ENCODE peak calls at places on chromosomes 7 and 10, in nine cellular contexts. One of them, this sample, is unnamed.
A peak's percentile ranks its signal among the peaks of the same experiment; 100 is the strongest.

GRCh38 chr7:156780724-156781455 is 112.1 kb downstream of the LMBR1 start:
- DNase-seq in astrocyte of the spinal cord: no peak
- DNase-seq in H9: no peak
- DNase-seq in left ventricle myocardium inferior: no peak
- DNase-seq in tibial nerve: no peak
- DNase-seq in chondrocyte: no peak
- DNase-seq in HL-60: peak; percentile 46
- DNase-seq in GM13977: peak; percentile 55
- DNase-seq in cardiac fibroblast: no peak
- DNase-seq in this sample: no peak

GRCh38 chr7:24595671-24596418 is 22.6 kb downstream of the PALS2 start:
- DNase-seq in cardiac fibroblast: no peak
- DNase-seq in chondrocyte: no peak
- DNase-seq in tibial nerve: no peak
- DNase-seq in GM13977: no peak
- DNase-seq in HL-60: no peak
- DNase-seq in H9: no peak
- DNase-seq in astrocyte of the spinal cord: no peak
- DNase-seq in left ventricle myocardium inferior: no peak
- DNase-seq in this sample: no peak

GRCh38 chr10:24209421-24209770 is 458 bp downstream of the KIAA1217 start:
- DNase-seq in left ventricle myocardium inferior: no peak
- DNase-seq in astrocyte of the spinal cord: no peak
- DNase-seq in HL-60: no peak
- DNase-seq in tibial nerve: no peak
- DNase-seq in cardiac fibroblast: peak; percentile 28
- DNase-seq in H9: no peak
- DNase-seq in chondrocyte: no peak
- DNase-seq in GM13977: peak; percentile 54
- DNase-seq in this sample: no peak

GRCh38 chr7:159048656-159049055 is 96.0 kb downstream of the VIPR2 start:
- DNase-seq in H9: no peak
- DNase-seq in chondrocyte: no peak
- DNase-seq in left ventricle myocardium inferior: no peak
- DNase-seq in cardiac fibroblast: no peak
- DNase-seq in GM13977: no peak
- DNase-seq in tibial nerve: no peak
- DNase-seq in HL-60: no peak
- DNase-seq in astrocyte of the spinal cord: no peak
- DNase-seq in this sample: no peak

GRCh38 chr7:134724606-134725005 is 54.8 kb upstream of the CALD1 start:
- DNase-seq in cardiac fibroblast: peak; percentile 73
- DNase-seq in astrocyte of the spinal cord: peak; percentile 41
- DNase-seq in chondrocyte: no peak
- DNase-seq in GM13977: peak; percentile 27
- DNase-seq in tibial nerve: no peak
- DNase-seq in left ventricle myocardium inferior: no peak
- DNase-seq in H9: peak; percentile 66
- DNase-seq in HL-60: peak; percentile 24
- DNase-seq in this sample: no peak

GRCh38 chr7:133941496-133941895 is 185.6 kb upstream of the LRGUK start:
- DNase-seq in GM13977: no peak
- DNase-seq in H9: no peak
- DNase-seq in cardiac fibroblast: peak; percentile 9
- DNase-seq in chondrocyte: no peak
- DNase-seq in left ventricle myocardium inferior: no peak
- DNase-seq in HL-60: no peak
- DNase-seq in astrocyte of the spinal cord: peak; percentile 32
- DNase-seq in tibial nerve: no peak
- DNase-seq in this sample: no peak

GRCh38 chr7:1535695-1536094 is 5.2 kb downstream of the MAFK start:
- DNase-seq in chondrocyte: no peak
- DNase-seq in HL-60: no peak
- DNase-seq in GM13977: no peak
- DNase-seq in tibial nerve: no peak
- DNase-seq in cardiac fibroblast: no peak
- DNase-seq in H9: no peak
- DNase-seq in astrocyte of the spinal cord: peak; percentile 54
- DNase-seq in left ventricle myocardium inferior: no peak
- DNase-seq in this sample: no peak

GRCh38 chr10:97023401-97024180 is 162.2 kb downstream of the SLIT1 start:
- DNase-seq in chondrocyte: peak; percentile 48
- DNase-seq in H9: no peak
- DNase-seq in HL-60: no peak
- DNase-seq in left ventricle myocardium inferior: no peak
- DNase-seq in cardiac fibroblast: peak; percentile 34
- DNase-seq in GM13977: no peak
- DNase-seq in tibial nerve: no peak
- DNase-seq in astrocyte of the spinal cord: no peak
- DNase-seq in this sample: no peak

GRCh38 chr7:73397936-73398335 is 35.6 kb upstream of the FZD9 start:
- DNase-seq in HL-60: no peak
- DNase-seq in astrocyte of the spinal cord: no peak
- DNase-seq in tibial nerve: no peak
- DNase-seq in GM13977: no peak
- DNase-seq in cardiac fibroblast: no peak
- DNase-seq in left ventricle myocardium inferior: no peak
- DNase-seq in chondrocyte: no peak
- DNase-seq in H9: no peak
- DNase-seq in this sample: no peak

GRCh38 chr10:75765705-75766104 is 334.3 kb downstream of the LRMDA start:
- DNase-seq in HL-60: no peak
- DNase-seq in cardiac fibroblast: no peak
- DNase-seq in left ventricle myocardium inferior: no peak
- DNase-seq in tibial nerve: no peak
- DNase-seq in H9: no peak
- DNase-seq in GM13977: no peak
- DNase-seq in chondrocyte: no peak
- DNase-seq in astrocyte of the spinal cord: no peak
- DNase-seq in this sample: no peak
- TF ChIP-seq CTCF in HL-60: no peak
- TF ChIP-seq CTCF in cardiac fibroblast: no peak
- TF ChIP-seq CTCF in left ventricle myocardium inferior: no peak
- TF ChIP-seq CTCF in tibial nerve: no peak
- TF ChIP-seq CTCF in H9: no peak
- TF ChIP-seq CTCF in GM13977: no peak
- TF ChIP-seq CTCF in chondrocyte: no peak
- TF ChIP-seq CTCF in astrocyte of the spinal cord: no peak
- TF ChIP-seq CTCF in this sample: no peak

DNA sequence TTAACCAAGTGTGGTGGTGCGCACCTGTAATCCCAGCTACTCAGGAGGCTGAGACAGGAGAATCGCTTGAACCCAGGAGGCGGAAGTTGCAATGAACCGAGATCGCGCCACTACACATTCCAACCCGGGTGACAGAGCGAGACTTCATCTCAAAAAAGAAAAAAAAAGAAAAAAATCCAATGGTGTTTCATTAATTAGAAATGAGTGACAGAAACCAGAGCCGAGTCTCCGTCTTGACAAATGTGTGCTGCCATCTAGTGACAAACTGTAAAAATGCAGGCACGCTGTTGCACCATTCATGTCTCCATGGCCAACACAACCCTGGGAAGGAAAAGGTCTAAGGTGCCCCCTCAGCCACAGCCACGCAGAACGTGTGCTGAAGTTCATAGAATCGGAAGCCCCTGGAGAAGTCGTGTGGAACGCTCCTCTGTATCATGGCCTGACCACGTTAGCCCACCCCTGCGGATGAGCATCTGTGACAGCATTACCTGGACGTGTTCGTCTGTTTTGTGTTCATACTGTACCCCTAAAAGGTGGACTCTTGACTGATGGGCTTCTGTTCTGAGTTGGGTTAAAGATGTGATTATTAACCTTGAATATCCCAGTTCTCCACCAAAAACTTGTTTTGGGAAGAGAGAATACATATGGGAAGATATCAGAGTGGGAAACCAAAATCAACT is 94.9 kb downstream of the LYZL2 start:
- DNase-seq in astrocyte of the spinal cord: peak; percentile 61
- DNase-seq in tibial nerve: peak; percentile 97
- DNase-seq in HL-60: peak; percentile 77
- DNase-seq in chondrocyte: no peak
- DNase-seq in cardiac fibroblast: peak; percentile 90
- DNase-seq in GM13977: peak; percentile 54
- DNase-seq in H9: peak; percentile 66
- DNase-seq in left ventricle myocardium inferior: peak; percentile 26
- DNase-seq in this sample: no peak
- TF ChIP-seq CTCF in astrocyte of the spinal cord: peak; percentile 80
- TF ChIP-seq CTCF in tibial nerve: peak; percentile 84
- TF ChIP-seq CTCF in HL-60: peak; percentile 47
- TF ChIP-seq CTCF in chondrocyte: peak; percentile 91
- TF ChIP-seq CTCF in cardiac fibroblast: peak; percentile 81
- TF ChIP-seq CTCF in GM13977: peak; percentile 87
- TF ChIP-seq CTCF in H9: peak; percentile 89
- TF ChIP-seq CTCF in left ventricle myocardium inferior: peak; percentile 92
- TF ChIP-seq CTCF in this sample: peak; percentile 89

DNA sequence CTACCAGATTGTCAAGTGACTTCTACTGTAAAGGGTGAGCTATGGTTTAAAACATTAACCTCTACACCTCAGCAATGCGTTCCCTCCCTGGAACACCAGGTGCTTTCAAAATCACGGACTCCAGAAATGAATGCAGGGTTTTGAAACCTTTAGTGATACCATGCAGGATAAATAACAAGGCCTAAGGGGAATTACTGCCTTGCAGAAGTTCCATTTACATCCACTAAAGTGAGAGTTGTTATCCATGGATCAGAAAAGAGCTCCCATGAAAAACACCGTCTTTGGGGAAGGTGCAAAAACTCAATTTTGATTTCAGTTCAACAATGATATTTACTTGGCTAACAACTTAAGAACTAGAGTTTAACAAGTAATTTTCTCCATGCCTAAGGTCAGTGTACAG is 4.0 kb downstream of the FZD8 start:
- DNase-seq in GM13977: no peak
- DNase-seq in astrocyte of the spinal cord: no peak
- DNase-seq in HL-60: no peak
- DNase-seq in chondrocyte: no peak
- DNase-seq in H9: no peak
- DNase-seq in tibial nerve: no peak
- DNase-seq in cardiac fibroblast: no peak
- DNase-seq in left ventricle myocardium inferior: no peak
- DNase-seq in this sample: no peak
- TF ChIP-seq CTCF in GM13977: no peak
- TF ChIP-seq CTCF in astrocyte of the spinal cord: no peak
- TF ChIP-seq CTCF in HL-60: no peak
- TF ChIP-seq CTCF in chondrocyte: no peak
- TF ChIP-seq CTCF in H9: no peak
- TF ChIP-seq CTCF in tibial nerve: no peak
- TF ChIP-seq CTCF in cardiac fibroblast: no peak
- TF ChIP-seq CTCF in left ventricle myocardium inferior: no peak
- TF ChIP-seq CTCF in this sample: no peak

DNA sequence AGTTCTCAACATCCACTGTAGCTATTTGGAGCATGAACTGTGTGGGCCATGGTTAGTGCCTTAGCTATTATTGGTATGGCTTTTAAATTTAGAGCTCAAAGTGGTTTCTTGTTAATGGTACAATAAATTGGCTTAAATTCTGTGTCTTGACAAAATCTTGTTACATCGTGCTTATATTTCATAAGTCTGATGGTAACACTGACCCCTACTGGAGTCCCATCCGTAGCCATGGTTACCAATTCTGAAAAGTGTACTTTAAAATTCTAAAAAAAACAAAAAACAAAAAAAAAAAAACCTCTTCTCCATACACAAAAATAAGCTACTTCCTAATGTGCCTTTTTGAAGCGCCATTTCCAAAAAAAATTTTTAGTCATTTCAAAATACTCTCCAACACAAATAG is 6.4 kb upstream of the RPP30 start:
- DNase-seq in HL-60: no peak
- DNase-seq in cardiac fibroblast: peak; percentile 65
- DNase-seq in astrocyte of the spinal cord: peak; percentile 35
- DNase-seq in chondrocyte: no peak
- DNase-seq in left ventricle myocardium inferior: no peak
- DNase-seq in GM13977: no peak
- DNase-seq in tibial nerve: no peak
- DNase-seq in H9: no peak
- DNase-seq in this sample: no peak
- TF ChIP-seq CTCF in HL-60: no peak
- TF ChIP-seq CTCF in cardiac fibroblast: peak; percentile 33
- TF ChIP-seq CTCF in astrocyte of the spinal cord: peak; percentile 46
- TF ChIP-seq CTCF in chondrocyte: peak; percentile 76
- TF ChIP-seq CTCF in left ventricle myocardium inferior: peak; percentile 16
- TF ChIP-seq CTCF in GM13977: peak; percentile 41
- TF ChIP-seq CTCF in tibial nerve: peak; percentile 16
- TF ChIP-seq CTCF in H9: peak; percentile 42
- TF ChIP-seq CTCF in this sample: peak; percentile 28

GRCh38 chr7:87148332-87148955 is 3.8 kb upstream of the DMTF1 start:
- DNase-seq in astrocyte of the spinal cord: peak; percentile 36
- DNase-seq in tibial nerve: no peak
- DNase-seq in left ventricle myocardium inferior: no peak
- DNase-seq in H9: no peak
- DNase-seq in cardiac fibroblast: peak; percentile 74
- DNase-seq in chondrocyte: no peak
- DNase-seq in GM13977: peak; percentile 50
- DNase-seq in HL-60: no peak
- DNase-seq in this sample: no peak
- TF ChIP-seq CTCF in astrocyte of the spinal cord: peak; percentile 53
- TF ChIP-seq CTCF in tibial nerve: peak; percentile 32
- TF ChIP-seq CTCF in left ventricle myocardium inferior: peak; percentile 75
- TF ChIP-seq CTCF in H9: peak; percentile 73
- TF ChIP-seq CTCF in cardiac fibroblast: peak; percentile 64
- TF ChIP-seq CTCF in chondrocyte: peak; percentile 84
- TF ChIP-seq CTCF in GM13977: peak; percentile 56
- TF ChIP-seq CTCF in HL-60: peak; percentile 19
- TF ChIP-seq CTCF in this sample: no peak

GRCh38 chr10:132416566-132417248 is 19.7 kb downstream of the PWWP2B start:
- DNase-seq in chondrocyte: no peak
- DNase-seq in H9: no peak
- DNase-seq in cardiac fibroblast: no peak
- DNase-seq in astrocyte of the spinal cord: no peak
- DNase-seq in GM13977: no peak
- DNase-seq in HL-60: no peak
- DNase-seq in left ventricle myocardium inferior: no peak
- DNase-seq in tibial nerve: no peak
- DNase-seq in this sample: no peak

GRCh38 chr10:132418520-132419416 is 21.8 kb downstream of the PWWP2B start:
- DNase-seq in HL-60: peak; percentile 86
- DNase-seq in astrocyte of the spinal cord: no peak
- DNase-seq in tibial nerve: no peak
- DNase-seq in left ventricle myocardium inferior: no peak
- DNase-seq in chondrocyte: no peak
- DNase-seq in cardiac fibroblast: no peak
- DNase-seq in GM13977: peak; percentile 46
- DNase-seq in H9: peak; percentile 98
- DNase-seq in this sample: no peak

GRCh38 chr10:132415956-132416355 is 19.0 kb downstream of the PWWP2B start:
- DNase-seq in tibial nerve: no peak
- DNase-seq in cardiac fibroblast: no peak
- DNase-seq in left ventricle myocardium inferior: no peak
- DNase-seq in HL-60: no peak
- DNase-seq in astrocyte of the spinal cord: no peak
- DNase-seq in chondrocyte: no peak
- DNase-seq in H9: no peak
- DNase-seq in GM13977: no peak
- DNase-seq in this sample: no peak

GRCh38 chr10:132417957-132418441 is 21.0 kb downstream of the PWWP2B start:
- DNase-seq in tibial nerve: no peak
- DNase-seq in GM13977: peak; percentile 33
- DNase-seq in astrocyte of the spinal cord: no peak
- DNase-seq in left ventricle myocardium inferior: no peak
- DNase-seq in H9: no peak
- DNase-seq in HL-60: no peak
- DNase-seq in chondrocyte: no peak
- DNase-seq in cardiac fibroblast: no peak
- DNase-seq in this sample: no peak

GRCh38 chr10:132417249-132417878 is 20.4 kb downstream of the PWWP2B start:
- DNase-seq in cardiac fibroblast: no peak
- DNase-seq in left ventricle myocardium inferior: no peak
- DNase-seq in chondrocyte: no peak
- DNase-seq in HL-60: no peak
- DNase-seq in H9: no peak
- DNase-seq in GM13977: no peak
- DNase-seq in tibial nerve: no peak
- DNase-seq in astrocyte of the spinal cord: no peak
- DNase-seq in this sample: no peak
- TF ChIP-seq CTCF in cardiac fibroblast: no peak
- TF ChIP-seq CTCF in left ventricle myocardium inferior: no peak
- TF ChIP-seq CTCF in chondrocyte: no peak
- TF ChIP-seq CTCF in HL-60: no peak
- TF ChIP-seq CTCF in H9: no peak
- TF ChIP-seq CTCF in GM13977: no peak
- TF ChIP-seq CTCF in tibial nerve: no peak
- TF ChIP-seq CTCF in astrocyte of the spinal cord: no peak
- TF ChIP-seq CTCF in this sample: no peak